ENCODE peak calls at places on chromosomes 11 and 22, in ten cellular contexts. V, Q, M, A, W, H, O, J, U and I are unnamed samples.

GRCh38 chr11:129700701-129701100 is 114.9 kb upstream of the TMEM45B start:
- DNase-seq in J (no peak), Q (no peak), H (no peak), W (no peak), M (no peak), A (no peak), U (no peak), O (no peak), V (no peak), I (no peak)

GRCh38 chr22:35212020-35212419 is 45.3 kb upstream of the HMGXB4 start:
- DNase-seq in U (no peak), H (no peak), O (no peak), W (no peak), M (no peak), A (peak; percentile 33), J (no peak), V (peak; percentile 6), Q (peak; percentile 71), I (no peak)

GRCh38 chr22:42769574-42770447 is 49.1 kb upstream of the A4GALT start:
- DNase-seq in J (peak; percentile 89), H (peak; percentile 45), A (peak; percentile 82), W (peak; percentile 65), U (peak; percentile 91), O (peak; percentile 57), Q (no peak), V (peak; percentile 81), M (no peak), I (peak; percentile 24)

GRCh38 chr11:131816046-131816445 is 445.6 kb downstream of the NTM start:
- DNase-seq in Q (no peak), A (no peak), H (no peak), M (no peak), U (no peak), V (no peak), O (no peak), W (no peak), J (no peak), I (no peak)

GRCh38 chr22:36409911-36410756 is 22.4 kb upstream of the MYH9 start:
- DNase-seq in V (no peak), H (no peak), A (peak; percentile 72), J (peak; percentile 92), Q (peak; percentile 98), U (peak; percentile 77), M (peak; percentile 61), W (peak; percentile 96), O (no peak), I (no peak)

GRCh38 chr11:115222218-115222862 is 281.9 kb downstream of the CADM1 start:
- DNase-seq in W (no peak), M (peak; percentile 32), O (no peak), V (peak; percentile 83), A (peak; percentile 95), H (peak; percentile 55), U (peak; percentile 96), J (no peak), Q (peak; percentile 87), I (no peak)

GRCh38 chr11:80916180-80916811 is 1475.5 kb upstream of the TENM4 start:
- DNase-seq in Q (peak; percentile 43), U (no peak), A (no peak), H (no peak), M (no peak), J (no peak), O (no peak), V (no peak), W (no peak), I (no peak)

GRCh38 chr11:65219930-65220213 is 38.1 kb downstream of the CAPN1 start:
- DNase-seq in O (no peak), J (peak; percentile 22), M (no peak), A (no peak), W (no peak), H (peak; percentile 45), U (no peak), Q (no peak), V (no peak), I (no peak)

GRCh38 chr11:6630632-6631291 is 11.5 kb upstream of the TPP1 start:
- DNase-seq in A (no peak), M (no peak), Q (no peak), O (no peak), H (no peak), V (no peak), W (no peak), U (no peak), J (peak; percentile 78), I (no peak)

GRCh38 chr11:11843233-11843632 is 1.5 kb downstream of the USP47 start:
- DNase-seq in V (peak; percentile 49), O (peak; percentile 24), J (no peak), M (peak; percentile 35), U (peak; percentile 36), A (peak; percentile 73), H (peak; percentile 61), Q (peak; percentile 87), W (no peak), I (no peak)

GRCh38 chr22:30186048-30186447 is 60.5 kb downstream of the LIF start:
- DNase-seq in W (no peak), U (no peak), J (no peak), H (no peak), Q (no peak), M (no peak), A (no peak), V (no peak), O (no peak), I (no peak)

GRCh38 chr11:70367071-70367470 is 31.3 kb upstream of the CTTN start:
- DNase-seq in J (no peak), H (no peak), U (no peak), Q (no peak), O (no peak), V (peak; percentile 49), W (no peak), A (peak; percentile 45), M (no peak), I (no peak)

GRCh38 chr11:70371241-70371640 is 27.1 kb upstream of the CTTN start:
- DNase-seq in V (no peak), O (no peak), M (no peak), J (no peak), A (no peak), W (no peak), H (no peak), Q (peak; percentile 7), U (no peak), I (no peak)

GRCh38 chr11:70376621-70377020 is 21.7 kb upstream of the CTTN start:
- DNase-seq in M (no peak), U (no peak), V (no peak), O (no peak), Q (no peak), A (no peak), J (no peak), W (no peak), H (no peak), I (no peak)

GRCh38 chr11:70377645-70378044 is 20.7 kb upstream of the CTTN start:
- DNase-seq in A (no peak), Q (no peak), W (no peak), V (no peak), J (no peak), O (no peak), H (no peak), M (no peak), U (no peak), I (no peak)

GRCh38 chr11:70372076-70372475 is 26.3 kb upstream of the CTTN start:
- DNase-seq in U (no peak), H (no peak), Q (no peak), W (no peak), J (no peak), A (no peak), M (no peak), O (no peak), V (no peak), I (no peak)
- H3K4me3 ChIP-seq in U (no peak overlapping the region), H (no peak overlapping the region), Q (no peak overlapping the region), W (no peak overlapping the region), J (no peak overlapping the region), A (no peak overlapping the region), M (no peak overlapping the region), O (no peak overlapping the region), V (no peak overlapping the region), I (no peak overlapping the region)

GRCh38 chr11:86063536-86063935 is 5.3 kb downstream of the PICALM start:
- DNase-seq in M (no peak), W (no peak), H (no peak), A (peak; percentile 52), O (no peak), U (no peak), Q (peak; percentile 69), V (no peak), J (no peak), I (no peak)
- H3K4me3 ChIP-seq in M (no peak overlapping the region), W (peak overlapping the region; percentile 93), H (no peak overlapping the region), A (no peak overlapping the region), O (no peak overlapping the region), U (peak overlapping the region; percentile 35), Q (no peak overlapping the region), V (no peak overlapping the region), J (no peak overlapping the region), I (peak overlapping the region; percentile 77)

GRCh38 chr22:28139993-28140392 is 220.9 kb upstream of the PITPNB start:
- DNase-seq in M (no peak), W (no peak), Q (peak; percentile 77), J (no peak), U (no peak), H (peak; percentile 59), A (peak; percentile 86), O (no peak), V (peak; percentile 71), I (no peak)

GRCh38 chr22:28142361-28142801 is 223.3 kb upstream of the PITPNB start:
- DNase-seq in W (no peak), V (peak; percentile 75), A (peak; percentile 87), U (no peak), Q (peak; percentile 20), M (no peak), H (peak; percentile 91), J (no peak), O (peak; percentile 48), I (no peak)

GRCh38 chr22:28143961-28144745 is 225.1 kb upstream of the PITPNB start:
- DNase-seq in M (no peak), Q (no peak), H (no peak), A (no peak), V (no peak), J (no peak), U (no peak), W (no peak), O (no peak), I (no peak)

GRCh38 chr22:28143206-28143605 is 224.2 kb upstream of the PITPNB start:
- DNase-seq in H (no peak), O (no peak), M (no peak), V (no peak), J (no peak), W (no peak), U (no peak), Q (no peak), A (no peak), I (no peak)

GRCh38 chr22:28141614-28142013 is 222.6 kb upstream of the PITPNB start:
- DNase-seq in H (peak; percentile 65), J (no peak), V (peak; percentile 45), Q (peak; percentile 66), A (peak; percentile 84), M (no peak), W (no peak), U (no peak), O (no peak), I (no peak)
- H3K4me3 ChIP-seq in H (no peak overlapping the region), J (no peak overlapping the region), V (no peak overlapping the region), Q (no peak overlapping the region), A (no peak overlapping the region), M (no peak overlapping the region), W (no peak overlapping the region), U (no peak overlapping the region), O (no peak overlapping the region), I (no peak overlapping the region)

DNA sequence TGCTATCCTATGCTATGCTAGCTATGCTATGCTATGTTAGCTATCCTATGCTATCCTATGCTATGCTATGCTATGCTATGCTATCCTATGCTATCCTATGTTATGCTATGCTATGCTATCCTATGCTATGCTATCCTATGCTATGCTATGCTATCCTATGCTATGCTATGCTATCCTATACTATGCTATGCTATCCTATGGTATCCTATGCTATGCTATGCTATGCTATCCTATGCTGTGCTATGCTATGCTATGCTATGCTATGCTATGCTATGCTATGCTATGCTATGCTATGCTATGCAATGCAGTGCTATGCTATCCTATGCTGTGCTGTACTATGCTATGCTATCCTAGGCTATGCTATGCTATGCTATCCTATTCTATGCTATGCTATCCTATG is 8.6 kb upstream of the MS4A1 start:
- DNase-seq in U (no peak), M (no peak), V (no peak), J (no peak), Q (no peak), W (no peak), A (no peak), O (no peak), H (no peak), I (no peak)
- H3K4me3 ChIP-seq in U (no peak overlapping the region), M (peak overlapping the region; percentile 44), V (no peak overlapping the region), J (no peak overlapping the region), Q (no peak overlapping the region), W (no peak overlapping the region), A (no peak overlapping the region), O (no peak overlapping the region), H (no peak overlapping the region), I (no peak overlapping the region)